ENCODE peak calls at places on chromosomes 4 and X, in four cellular contexts. One of them, this sample, is unnamed.
A peak's percentile ranks its signal among the peaks of the same experiment; 100 is the strongest.

GRCh38 chr4:89001647-89002518 is 55.1 kb downstream of the FAM13A start:
- DNase-seq in EL: no peak
- DNase-seq in SW480: no peak
- DNase-seq in neuronal stem cell: no peak
- DNase-seq in this sample: peak; percentile 32

GRCh38 chr4:8675383-8675782 is 82.8 kb downstream of the CPZ start:
- DNase-seq in EL: peak; percentile 8
- DNase-seq in SW480: peak; percentile 18
- DNase-seq in neuronal stem cell: peak; percentile 72
- DNase-seq in this sample: no peak

GRCh38 chr4:145843148-145843547 is 95.5 kb downstream of the ZNF827 start:
- DNase-seq in EL: peak; percentile 81
- DNase-seq in SW480: no peak
- DNase-seq in neuronal stem cell: no peak
- DNase-seq in this sample: no peak

GRCh38 chr4:681736-682451 is 7.1 kb downstream of the SLC49A3 start:
- DNase-seq in EL: no peak
- DNase-seq in SW480: peak; percentile 53
- DNase-seq in neuronal stem cell: no peak
- DNase-seq in this sample: peak; percentile 61

GRCh38 chr4:102338405-102338804 is 6.9 kb downstream of the SLC39A8 start:
- DNase-seq in EL: no peak
- DNase-seq in SW480: no peak
- DNase-seq in neuronal stem cell: no peak
- DNase-seq in this sample: no peak

GRCh38 chr4:40720931-40721330 is 28.8 kb upstream of the NSUN7 start:
- DNase-seq in EL: no peak
- DNase-seq in SW480: no peak
- DNase-seq in neuronal stem cell: no peak
- DNase-seq in this sample: no peak

GRCh38 chrX:132227383-132228112 is 8.3 kb upstream of the RAP2C start:
- DNase-seq in EL: no peak
- DNase-seq in SW480: no peak
- DNase-seq in neuronal stem cell: no peak
- DNase-seq in this sample: no peak

GRCh38 chr4:139167774-139168444 is 9.1 kb downstream of the ELF2 start:
- DNase-seq in EL: peak; percentile 58
- DNase-seq in SW480: peak; percentile 29
- DNase-seq in neuronal stem cell: no peak
- DNase-seq in this sample: no peak

GRCh38 chr4:181777518-181777917 is 465.7 kb upstream of the TENM3 start:
- DNase-seq in EL: no peak
- DNase-seq in SW480: no peak
- DNase-seq in neuronal stem cell: no peak
- DNase-seq in this sample: no peak

GRCh38 chrX:13533726-13534125 is 35.7 kb upstream of the EGFL6 start:
- DNase-seq in EL: peak; percentile 73
- DNase-seq in SW480: peak; percentile 68
- DNase-seq in neuronal stem cell: no peak
- DNase-seq in this sample: no peak

GRCh38 chrX:78652971-78653822 is 5.9 kb downstream of the RTL3 start:
- DNase-seq in EL: peak; percentile 89
- DNase-seq in SW480: peak; percentile 38
- DNase-seq in neuronal stem cell: no peak
- DNase-seq in this sample: no peak

GRCh38 chr4:77269505-77269904 is 112.5 kb downstream of the CCNG2 start:
- DNase-seq in EL: no peak
- DNase-seq in SW480: peak; percentile 1
- DNase-seq in neuronal stem cell: no peak
- DNase-seq in this sample: no peak

GRCh38 chr4:186132577-186133277 is 28.2 kb downstream of the FAM149A start:
- DNase-seq in EL: peak; percentile 29
- DNase-seq in SW480: peak; percentile 18
- DNase-seq in neuronal stem cell: peak; percentile 47
- DNase-seq in this sample: no peak

GRCh38 chr4:157045507-157046127 is 30.3 kb upstream of the GLRB start:
- DNase-seq in EL: peak; percentile 74
- DNase-seq in SW480: peak; percentile 41
- DNase-seq in neuronal stem cell: peak; percentile 17
- DNase-seq in this sample: peak; percentile 10

GRCh38 chr4:76705497-76705896 is 192.4 kb downstream of the SOWAHB start:
- DNase-seq in EL: no peak
- DNase-seq in SW480: no peak
- DNase-seq in neuronal stem cell: no peak
- DNase-seq in this sample: no peak

This sample was measured in BE2C.